ENCODE peak calls at places on chromosomes 11 and 22, in nine cellular contexts. Q is GM03348; V is cerebellum; U is fibroblast of mammary gland; I is stimulated activated CD4-positive, alpha-beta T cell treated with anti-CD3 and anti-CD28 coated beads, Interleukin-4, amount 100 ng/mL, for 1 hour; X is effector CD4-positive, alpha-beta T cell; C is stimulated activated naive CD4-positive, alpha-beta T cell treated with Interleukin-2 at 50 U/mL for 16 hours; E is glutamatergic neuron; R is stimulated activated CD8-positive, alpha-beta memory T cell treated with anti-CD3 and anti-CD28 coated beads, Interleukin-7, amount 100 ng/mL, for 48 hours. J is an unnamed sample.

GRCh38 chr22:21447694-21448402 is 19.3 kb upstream of the TMEM191C start:
- DNase-seq in Q (no peak), V (no peak), U (no peak), I (no peak), X (no peak), C (no peak), E (peak), R (no peak), J (no peak)

GRCh38 chr11:10497371-10498021 is 42.4 kb downstream of the AMPD3 start:
- DNase-seq in Q (no peak), V (no peak), U (no peak), I (no peak), X (no peak), C (no peak), E (no peak), R (no peak), J (no peak)

GRCh38 chr11:6431861-6432260 is 8.9 kb downstream of the HPX start:
- DNase-seq in Q (peak), V (no peak), U (peak), I (no peak), X (no peak), C (no peak), E (no peak), R (no peak), J (no peak)

GRCh38 chr11:37040921-37041320 is 442.9 kb upstream of the RAG2 start:
- DNase-seq in Q (no peak), V (no peak), U (no peak), I (no peak), X (no peak), C (no peak), E (no peak), R (no peak), J (no peak)

GRCh38 chr22:26756675-26757293 is 99.4 kb downstream of the MIAT start:
- DNase-seq in Q (peak), V (peak), U (peak), I (peak), X (no peak), C (peak), E (peak), R (peak), J (peak)

GRCh38 chr11:112292785-112293407 is 32.2 kb upstream of the PLET1 start:
- DNase-seq in Q (peak), V (no peak), U (peak), I (no peak), X (no peak), C (no peak), E (no peak), R (no peak), J (no peak)

GRCh38 chr11:69918938-69919650 is 99.9 kb upstream of the FGF3 start:
- DNase-seq in Q (peak), V (peak), U (peak), I (peak), X (peak), C (peak), E (peak), R (peak), J (peak)

GRCh38 chr22:17199131-17199731 is 20.0 kb downstream of the ADA2 start:
- DNase-seq in Q (peak), V (peak), U (peak), I (no peak), X (no peak), C (no peak), E (peak), R (no peak), J (no peak)

GRCh38 chr22:46895753-46896152 is 133.3 kb downstream of the TBC1D22A start:
- DNase-seq in Q (no peak), V (no peak), U (no peak), I (no peak), X (no peak), C (no peak), E (no peak), R (no peak), J (no peak)

GRCh38 chr22:44707752-44708151 is 5.7 kb downstream of the PRR5 start:
- DNase-seq in Q (no peak), V (no peak), U (peak), I (no peak), X (no peak), C (no peak), E (no peak), R (no peak), J (no peak)

GRCh38 chr11:19903620-19904069 is 191.0 kb downstream of the NAV2 start:
- DNase-seq in Q (peak), V (peak), U (peak), I (peak), X (peak), C (no peak), E (peak), R (peak), J (peak)

GRCh38 chr11:109401532-109401931 is 20.5 kb upstream of the C11orf87 start:
- DNase-seq in Q (peak), V (no peak), U (no peak), I (no peak), X (no peak), C (no peak), E (no peak), R (no peak), J (no peak)

GRCh38 chr11:79510948-79511347 is 70.1 kb upstream of the TENM4 start:
- DNase-seq in Q (no peak), V (no peak), U (no peak), I (no peak), X (no peak), C (no peak), E (no peak), R (no peak), J (no peak)

GRCh38 chr11:68643576-68643975 is 40.8 kb upstream of the GAL start:
- DNase-seq in Q (peak), V (no peak), U (peak), I (no peak), X (no peak), C (no peak), E (no peak), R (no peak), J (no peak)

GRCh38 chr11:46472662-46472994 is 81.1 kb upstream of the CHRM4 start:
- DNase-seq in Q (no peak), V (no peak), U (no peak), I (no peak), X (no peak), C (no peak), E (no peak), R (no peak), J (no peak)

GRCh38 chr11:535519-536454 is at the start of gene HRAS:
- DNase-seq in Q (peak), V (peak), U (peak), I (peak), X (peak), C (peak), E (peak), R (peak), J (peak)

GRCh38 chr11:59076876-59077571 is 9.1 kb upstream of the GLYATL1B start:
- DNase-seq in Q (no peak), V (no peak), U (no peak), I (no peak), X (no peak), C (no peak), E (no peak), R (no peak), J (no peak)

GRCh38 chr11:129700701-129701100 is 114.9 kb upstream of the TMEM45B start:
- DNase-seq in Q (no peak), V (no peak), U (no peak), I (no peak), X (no peak), C (no peak), E (no peak), R (no peak), J (no peak)

GRCh38 chr11:114321621-114322257 is 25.5 kb downstream of the NNMT start:
- DNase-seq in Q (peak), V (no peak), U (peak), I (no peak), X (no peak), C (no peak), E (no peak), R (no peak), J (no peak)

GRCh38 chr11:124115782-124116616 is 749 bp downstream of the VWA5A start:
- DNase-seq in Q (peak), V (no peak), U (no peak), I (no peak), X (no peak), C (no peak), E (no peak), R (no peak), J (no peak)

GRCh38 chr11:14446701-14447169 is 52.9 kb downstream of the COPB1 start:
- DNase-seq in Q (peak), V (no peak), U (peak), I (no peak), X (no peak), C (no peak), E (no peak), R (no peak), J (no peak)

J was measured in T-helper 2 cell treated with Interferon-gamma antibody and Interleukin-4, amounts not matched to agents 5 μg/mL and 100 μg/mL, for 36 hours.